ENCODE peak calls at places on chromosome 1, in seven cellular contexts. D is GM06990, O is left ventricle myocardium inferior, J is adrenal gland, B is GM13976, G is MCF 10A, T is RWPE1. I is an unnamed sample.

GRCh38 chr1:214425101-214425500 is 126.3 kb downstream of the PTPN14 start:
- DNase-seq in O (no peak), J (no peak), G (peak; percentile 81), B (no peak), T (no peak), D (no peak), I (no peak)

GRCh38 chr1:16151200-16151708 is 4.6 kb downstream of the EPHA2 start:
- DNase-seq in J (no peak), D (no peak), G (peak; percentile 43), B (no peak), T (no peak), O (no peak), I (no peak)

GRCh38 chr1:153951801-153952200 is 5.3 kb upstream of the DENND4B start:
- DNase-seq in O (no peak), D (no peak), T (peak; percentile 47), J (no peak), G (peak; percentile 47), B (no peak), I (no peak)

GRCh38 chr1:229836324-229836723 is 210.3 kb downstream of the URB2 start:
- DNase-seq in T (no peak), G (no peak), D (no peak), J (no peak), O (no peak), B (no peak), I (no peak)

GRCh38 chr1:25800538-25801377 is 765 bp downstream of the SELENON start:
- DNase-seq in J (peak; percentile 41), O (no peak), G (no peak), T (no peak), D (no peak), B (no peak), I (no peak)

GRCh38 chr1:198335663-198336062 is 178.9 kb downstream of the NEK7 start:
- DNase-seq in B (no peak), T (no peak), D (no peak), O (no peak), J (no peak), G (no peak), I (no peak)

GRCh38 chr1:61782771-61783170 is 40.5 kb downstream of the PATJ start:
- DNase-seq in J (no peak), G (no peak), D (peak; percentile 3), B (no peak), O (no peak), T (no peak), I (peak; percentile 32)

GRCh38 chr1:61588736-61589381 is 136.1 kb downstream of the TM2D1 start:
- DNase-seq in T (peak; percentile 75), B (peak; percentile 73), D (peak; percentile 9), O (peak; percentile 34), G (peak; percentile 80), J (peak; percentile 51), I (peak; percentile 68)

GRCh38 chr1:33269621-33270020 is 13.3 kb downstream of the ZNF362 start:
- DNase-seq in D (no peak), B (no peak), T (no peak), O (no peak), G (no peak), J (no peak), I (no peak)

GRCh38 chr1:1402081-1402900 is 3.2 kb upstream of the CCNL2 start:
- DNase-seq in G (peak; percentile 73), D (no peak), T (no peak), J (peak; percentile 57), B (peak; percentile 41), O (no peak), I (no peak)

GRCh38 chr1:51336004-51336403 is 5.6 kb upstream of the TTC39A start:
- DNase-seq in J (no peak), D (no peak), B (no peak), G (no peak), O (no peak), T (no peak), I (no peak)

GRCh38 chr1:212452323-212453155 is 19.8 kb downstream of the NENF start:
- DNase-seq in J (no peak), B (no peak), G (no peak), T (no peak), D (no peak), O (peak; percentile 53), I (no peak)

GRCh38 chr1:78522136-78522535 is 31.4 kb downstream of the PTGFR start:
- DNase-seq in G (no peak), B (no peak), T (no peak), O (no peak), J (no peak), D (no peak), I (no peak)

GRCh38 chr1:206460846-206461426 is 9.3 kb upstream of the IKBKE start:
- DNase-seq in T (no peak), D (no peak), G (no peak), O (no peak), B (no peak), J (no peak), I (no peak)

GRCh38 chr1:7224644-7225043 is 439.4 kb downstream of the CAMTA1 start:
- DNase-seq in T (no peak), O (no peak), G (peak; percentile 22), J (no peak), D (no peak), B (no peak), I (no peak)

GRCh38 chr1:8939362-8939995 is 6.2 kb upstream of the CA6 start:
- DNase-seq in D (no peak), J (no peak), T (peak; percentile 37), B (no peak), G (peak; percentile 63), O (no peak), I (no peak)

GRCh38 chr1:94398356-94398755 is 19.8 kb upstream of the ABCD3 start:
- DNase-seq in D (no peak), J (no peak), T (no peak), G (no peak), B (no peak), O (no peak), I (no peak)

DNA sequence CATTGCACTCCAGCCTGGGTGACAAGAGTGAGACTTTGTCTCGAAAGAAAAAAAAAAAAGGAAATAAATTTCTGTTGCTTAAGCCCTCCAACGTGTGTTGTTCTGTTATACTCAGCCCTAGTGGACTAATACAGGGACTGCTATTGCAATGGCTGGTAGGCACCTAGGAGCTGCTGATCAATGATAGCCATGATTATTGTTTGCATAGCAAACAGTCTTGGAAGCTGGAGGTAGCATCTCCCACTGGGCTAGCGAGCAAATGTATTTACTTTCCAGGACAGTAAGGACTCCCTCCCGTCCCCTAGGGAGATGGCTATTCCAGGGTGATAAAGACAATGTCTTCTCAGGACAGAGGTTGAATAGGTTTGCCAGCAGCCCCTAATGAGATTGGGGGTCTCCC is 13.5 kb upstream of the TNFRSF8 start:
- DNase-seq in T (no peak), B (no peak), D (no peak), O (no peak), G (no peak), J (no peak), I (no peak)
- TF ChIP-seq CTCF in T (no peak), B (no peak), D (peak; percentile 20), O (no peak), G (no peak), J (no peak), I (no peak)

GRCh38 chr1:21847223-21848205 is 35.4 kb downstream of the LDLRAD2 start:
- DNase-seq in J (no peak), G (no peak), T (no peak), D (no peak), O (no peak), B (no peak), I (no peak)
- TF ChIP-seq CTCF in J (no peak), G (no peak), T (no peak), D (no peak), O (no peak), B (no peak), I (no peak)

GRCh38 chr1:200454425-200454824 is 44.6 kb upstream of the ZNF281 start:
- DNase-seq in O (no peak), G (no peak), D (no peak), T (no peak), B (no peak), J (no peak), I (no peak)

GRCh38 chr1:200453544-200453905 is 43.7 kb upstream of the ZNF281 start:
- DNase-seq in D (no peak), B (no peak), J (no peak), T (no peak), O (no peak), G (peak; percentile 65), I (no peak)

GRCh38 chr1:200458780-200459179 is 48.9 kb upstream of the ZNF281 start:
- DNase-seq in J (no peak), G (no peak), B (no peak), O (no peak), D (no peak), T (no peak), I (no peak)

GRCh38 chr1:200452850-200453543 is 43.2 kb upstream of the ZNF281 start:
- DNase-seq in B (no peak), D (no peak), T (no peak), J (no peak), G (no peak), O (no peak), I (no peak)

DNA sequence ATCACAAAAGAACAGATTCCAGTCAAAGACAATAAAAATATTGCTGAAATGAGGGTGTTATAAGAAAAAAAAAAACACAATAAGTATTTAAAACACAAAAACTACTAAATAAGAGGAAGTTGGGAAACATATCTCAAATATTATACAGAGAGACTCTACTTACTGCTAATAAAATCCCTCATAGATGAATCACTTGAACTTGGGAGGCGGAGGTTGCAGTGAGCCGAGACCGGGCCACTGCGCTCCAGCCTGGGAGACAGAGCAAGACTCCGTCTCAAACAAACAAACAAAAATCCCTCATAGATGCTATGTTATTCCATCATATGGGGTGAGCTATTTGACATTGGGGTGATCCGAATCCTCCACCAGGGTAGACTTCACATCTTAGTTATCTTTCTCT is 48.0 kb upstream of the ZNF281 start:
- DNase-seq in J (no peak), O (no peak), G (no peak), D (no peak), T (no peak), B (no peak), I (no peak)
- TF ChIP-seq CTCF in J (no peak), O (no peak), G (no peak), D (no peak), T (no peak), B (no peak), I (no peak)

DNA sequence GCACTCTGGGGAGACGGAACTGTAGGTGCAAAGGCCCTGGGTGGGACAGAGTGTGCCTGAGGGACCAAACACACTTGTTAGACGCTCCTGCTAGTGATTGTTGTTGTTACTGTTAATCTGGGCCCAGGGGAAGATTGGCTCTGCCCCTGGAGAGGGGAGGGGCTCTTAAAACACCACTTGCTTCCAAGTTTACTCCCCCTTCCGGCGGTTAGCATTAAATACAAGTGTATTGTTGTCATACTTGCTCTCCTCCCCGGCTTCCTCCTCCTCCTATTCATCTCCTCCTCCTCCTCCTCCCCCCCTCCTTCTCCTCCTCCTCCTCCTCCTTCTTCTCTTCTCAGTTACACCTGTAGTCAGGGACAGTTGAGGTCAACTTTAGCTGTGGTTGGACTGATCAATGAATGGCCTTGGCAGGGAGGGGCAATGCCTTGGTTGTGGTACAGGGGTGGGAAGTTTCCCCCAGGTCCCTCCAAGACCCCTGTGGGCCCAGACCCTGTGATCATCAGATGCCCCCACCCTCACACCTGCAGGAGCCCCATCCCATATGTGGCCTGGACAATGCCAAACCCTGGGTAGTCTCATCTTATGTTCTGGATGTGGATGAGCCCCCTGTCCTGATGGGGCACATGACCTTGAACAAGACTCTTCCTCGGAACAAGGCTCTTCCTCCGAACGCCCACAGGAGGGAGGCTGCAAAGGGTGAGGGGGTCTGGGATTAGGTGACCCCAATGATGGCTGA is 217.3 kb downstream of the PTPRU start:
- DNase-seq in B (peak; percentile 70), G (peak; percentile 70), O (no peak), T (peak; percentile 68), D (no peak), J (no peak), I (peak; percentile 52)
- TF ChIP-seq CTCF in B (no peak), G (peak; percentile 33), O (peak; percentile 36), T (no peak), D (peak; percentile 51), J (no peak), I (no peak)

I was measured in GM20000.